ENCODE peak calls at places on chromosomes 3 and 15, in ten cellular contexts. M is neural crest cell; W is NCI-H1105; K is AG20443; E is HCEC 1CT; O is trophoblast cell; X is NCI-H1694 treated with DMSO at 0.1 percent for 48 hours; Y is EL; N is AG09319; D is CD4-positive, alpha-beta T cell. R is an unnamed sample.

GRCh38 chr3:190718691-190719090 is 143.8 kb downstream of the GMNC start:
- DNase-seq in E (peak; percentile 76), O (no peak), W (no peak), Y (peak; percentile 75), D (no peak), N (peak; percentile 18), M (no peak), X (no peak), K (peak; percentile 71), R (no peak)

GRCh38 chr15:23857028-23857641 is 170.0 kb upstream of the NDN start:
- DNase-seq in W (peak; percentile 41), M (peak; percentile 59), E (no peak), K (peak; percentile 18), D (no peak), O (no peak), X (no peak), Y (no peak), N (no peak), R (no peak)

GRCh38 chr3:164683516-164683915 is 394.8 kb downstream of the SI start:
- DNase-seq in N (no peak), D (no peak), X (no peak), E (no peak), O (peak; percentile 53), K (no peak), M (no peak), W (no peak), Y (no peak), R (no peak)

GRCh38 chr3:49358217-49358883 is at the start of gene GPX1:
- DNase-seq in K (peak; percentile 95), X (peak; percentile 59), D (peak; percentile 56), M (peak; percentile 90), E (peak; percentile 97), O (peak; percentile 85), Y (peak; percentile 97), N (peak; percentile 94), W (peak; percentile 88), R (peak; percentile 91)

GRCh38 chr3:169400205-169400604 is 263.3 kb downstream of the MECOM start:
- DNase-seq in W (no peak), Y (no peak), E (no peak), K (no peak), M (no peak), O (no peak), N (no peak), D (no peak), X (no peak), R (no peak)

GRCh38 chr3:174325834-174326705 is 533.1 kb upstream of the NAALADL2 start:
- DNase-seq in M (no peak), Y (peak; percentile 76), K (peak; percentile 50), E (peak; percentile 34), W (no peak), X (no peak), N (peak; percentile 72), D (no peak), O (no peak), R (no peak)

GRCh38 chr3:120641696-120642246 is 40.3 kb downstream of the HGD start:
- DNase-seq in M (no peak), D (no peak), W (no peak), O (no peak), E (no peak), N (no peak), Y (no peak), X (no peak), K (no peak), R (no peak)

GRCh38 chr3:45347329-45348000 is 40.9 kb upstream of the LARS2 start:
- DNase-seq in E (no peak), N (no peak), X (no peak), W (no peak), D (no peak), M (no peak), Y (no peak), K (no peak), O (peak; percentile 55), R (no peak)

GRCh38 chr3:5520237-5520636 is 332.7 kb downstream of the EDEM1 start:
- DNase-seq in M (no peak), D (no peak), W (no peak), X (no peak), K (no peak), Y (no peak), N (no peak), E (no peak), O (no peak), R (no peak)

GRCh38 chr3:13647314-13648059 is 98.6 kb downstream of the FBLN2 start:
- DNase-seq in K (peak; percentile 93), W (no peak), N (no peak), Y (peak; percentile 48), X (no peak), D (no peak), E (no peak), M (no peak), O (peak; percentile 47), R (no peak)

GRCh38 chr15:39738998-39739397 is 43.6 kb downstream of the FSIP1 start:
- DNase-seq in W (no peak), N (no peak), X (no peak), M (no peak), O (no peak), K (no peak), D (no peak), Y (no peak), E (no peak), R (no peak)

GRCh38 chr3:119627461-119627860 is 29.8 kb downstream of the PLA1A start:
- DNase-seq in M (no peak), D (no peak), K (no peak), X (no peak), O (no peak), N (no peak), W (no peak), E (no peak), Y (no peak), R (no peak)

GRCh38 chr3:183317886-183318845 is 65.1 kb downstream of the B3GNT5 start:
- DNase-seq in W (no peak), Y (peak; percentile 51), N (no peak), D (no peak), K (no peak), E (peak; percentile 63), X (no peak), M (no peak), O (no peak), R (no peak)

GRCh38 chr3:171393032-171393744 is 67.0 kb downstream of the TNIK start:
- DNase-seq in W (peak; percentile 73), X (no peak), O (no peak), N (no peak), E (no peak), D (no peak), K (no peak), Y (no peak), M (no peak), R (no peak)

GRCh38 chr3:187740446-187741399 is 4.5 kb downstream of the BCL6 start:
- DNase-seq in N (no peak), X (peak; percentile 61), D (peak; percentile 52), M (peak; percentile 75), W (peak; percentile 72), Y (peak; percentile 74), O (no peak), K (peak; percentile 61), E (peak; percentile 57), R (peak; percentile 68)

GRCh38 chr15:56869573-56869972 is 48.9 kb upstream of the TCF12 start:
- DNase-seq in E (peak; percentile 17), D (no peak), K (peak; percentile 11), Y (peak; percentile 38), X (peak; percentile 16), N (no peak), O (no peak), W (no peak), M (peak; percentile 26), R (peak; percentile 14)

GRCh38 chr3:158539414-158540014 is 31.5 kb upstream of the MLF1 start:
- DNase-seq in W (peak; percentile 77), K (peak; percentile 29), X (peak; percentile 56), D (peak; percentile 16), M (peak; percentile 43), O (peak; percentile 15), Y (peak; percentile 46), E (peak; percentile 24), N (no peak), R (no peak)

GRCh38 chr15:49223536-49224274 is 53.7 kb downstream of the GALK2 start:
- DNase-seq in Y (peak; percentile 13), N (no peak), W (no peak), O (no peak), M (no peak), E (peak; percentile 9), K (no peak), X (no peak), D (no peak), R (no peak)

GRCh38 chr3:10017636-10018292 is 8.5 kb upstream of the FANCD2 start:
- DNase-seq in M (no peak), E (peak; percentile 87), W (no peak), D (no peak), X (no peak), Y (peak; percentile 86), K (peak; percentile 43), N (no peak), O (no peak), R (peak; percentile 79)

GRCh38 chr3:196080997-196081833 is 675 bp downstream of the TFRC start:
- DNase-seq in N (no peak), X (peak; percentile 23), E (peak; percentile 58), Y (peak; percentile 61), M (peak; percentile 32), O (peak; percentile 50), W (peak; percentile 58), K (peak; percentile 76), D (peak; percentile 12), R (peak; percentile 57)

GRCh38 chr15:67834593-67835348 is 5.1 kb downstream of the RNU6-1 start:
- DNase-seq in M (no peak), N (no peak), O (no peak), E (no peak), K (peak; percentile 10), Y (no peak), D (no peak), W (peak; percentile 8), X (no peak), R (no peak)

GRCh38 chr15:46703871-46704637 is 1013.3 kb upstream of the SEMA6D start:
- DNase-seq in O (no peak), Y (no peak), M (no peak), D (no peak), X (no peak), E (no peak), W (no peak), N (no peak), K (no peak), R (no peak)

GRCh38 chr3:189049458-189050231 is 122.1 kb upstream of the TPRG1 start:
- DNase-seq in E (no peak), O (no peak), N (no peak), X (no peak), Y (no peak), D (peak; percentile 11), M (no peak), K (no peak), W (no peak), R (no peak)

GRCh38 chr15:68608206-68608843 is 29.5 kb downstream of the CORO2B start:
- DNase-seq in M (no peak), O (no peak), Y (no peak), E (no peak), W (no peak), N (no peak), K (peak; percentile 33), X (no peak), D (no peak), R (no peak)

GRCh38 chr3:197460002-197460401 is 95.8 kb downstream of the BDH1 start:
- DNase-seq in Y (no peak), W (no peak), E (no peak), K (no peak), D (no peak), O (no peak), M (no peak), X (no peak), N (no peak), R (no peak)

GRCh38 chr3:151345854-151346253 is 16.5 kb upstream of the P2RY13 start:
- DNase-seq in Y (peak; percentile 75), W (no peak), E (peak; percentile 66), D (no peak), O (no peak), N (peak; percentile 20), M (no peak), X (no peak), K (peak; percentile 65), R (no peak)

GRCh38 chr3:143280984-143281383 is 161.4 kb downstream of the CHST2 start:
- DNase-seq in X (no peak), W (no peak), K (no peak), D (no peak), E (no peak), O (no peak), Y (no peak), M (no peak), N (no peak), R (no peak)

GRCh38 chr3:36763850-36764703 is at the start of gene DCLK3:
- DNase-seq in Y (no peak), K (peak; percentile 55), M (peak; percentile 16), D (no peak), X (no peak), E (no peak), N (no peak), W (no peak), O (no peak), R (no peak)